ENCODE peak calls at places on chromosome 18, in eight cellular contexts. One of them, this sample, is unnamed.

GRCh38 chr18:31487251-31488015 is 10.5 kb upstream of the DSG2 start:
- DNase-seq in Panc1: no peak
- DNase-seq in neural progenitor cell: no peak
- DNase-seq in prostate gland: no peak
- DNase-seq in uterus: no peak
- DNase-seq in naive thymus-derived CD4-positive, alpha-beta T cell: no peak
- DNase-seq in right atrium auricular region: no peak
- DNase-seq in lower lobe of right lung: no peak
- DNase-seq in this sample: no peak

GRCh38 chr18:65735166-65735565 is 15.6 kb upstream of the CDH7 start:
- DNase-seq in Panc1: no peak
- DNase-seq in neural progenitor cell: no peak
- DNase-seq in prostate gland: no peak
- DNase-seq in uterus: no peak
- DNase-seq in naive thymus-derived CD4-positive, alpha-beta T cell: no peak
- DNase-seq in right atrium auricular region: no peak
- DNase-seq in lower lobe of right lung: no peak
- DNase-seq in this sample: no peak

GRCh38 chr18:46830633-46831032 is 73.8 kb upstream of the ST8SIA5 start:
- DNase-seq in Panc1: no peak
- DNase-seq in neural progenitor cell: no peak
- DNase-seq in prostate gland: no peak
- DNase-seq in uterus: no peak
- DNase-seq in naive thymus-derived CD4-positive, alpha-beta T cell: no peak
- DNase-seq in right atrium auricular region: no peak
- DNase-seq in lower lobe of right lung: no peak
- DNase-seq in this sample: no peak

GRCh38 chr18:7926526-7926925 is 359.4 kb downstream of the PTPRM start:
- DNase-seq in Panc1: no peak
- DNase-seq in neural progenitor cell: peak; percentile 30
- DNase-seq in prostate gland: no peak
- DNase-seq in uterus: no peak
- DNase-seq in naive thymus-derived CD4-positive, alpha-beta T cell: no peak
- DNase-seq in right atrium auricular region: no peak
- DNase-seq in lower lobe of right lung: no peak
- DNase-seq in this sample: no peak

GRCh38 chr18:51342815-51343214 is 145.3 kb upstream of the MEX3C start:
- DNase-seq in Panc1: no peak
- DNase-seq in neural progenitor cell: no peak
- DNase-seq in prostate gland: no peak
- DNase-seq in uterus: no peak
- DNase-seq in naive thymus-derived CD4-positive, alpha-beta T cell: no peak
- DNase-seq in right atrium auricular region: no peak
- DNase-seq in lower lobe of right lung: no peak
- DNase-seq in this sample: no peak

GRCh38 chr18:68147728-68148127 is 567.2 kb downstream of the TMX3 start:
- DNase-seq in Panc1: no peak
- DNase-seq in neural progenitor cell: no peak
- DNase-seq in prostate gland: no peak
- DNase-seq in uterus: no peak
- DNase-seq in naive thymus-derived CD4-positive, alpha-beta T cell: no peak
- DNase-seq in right atrium auricular region: no peak
- DNase-seq in lower lobe of right lung: no peak
- DNase-seq in this sample: no peak

GRCh38 chr18:58762781-58763171 is 91.5 kb downstream of the MALT1 start:
- DNase-seq in Panc1: no peak
- DNase-seq in neural progenitor cell: no peak
- DNase-seq in prostate gland: no peak
- DNase-seq in uterus: no peak
- DNase-seq in naive thymus-derived CD4-positive, alpha-beta T cell: no peak
- DNase-seq in right atrium auricular region: peak; percentile 43
- DNase-seq in lower lobe of right lung: no peak
- DNase-seq in this sample: no peak

GRCh38 chr18:64380117-64380516 is 231.2 kb upstream of the LINC00305 start:
- DNase-seq in Panc1: no peak
- DNase-seq in neural progenitor cell: no peak
- DNase-seq in prostate gland: no peak
- DNase-seq in uterus: no peak
- DNase-seq in naive thymus-derived CD4-positive, alpha-beta T cell: no peak
- DNase-seq in right atrium auricular region: no peak
- DNase-seq in lower lobe of right lung: no peak
- DNase-seq in this sample: no peak

GRCh38 chr18:60656563-60656962 is 284.0 kb upstream of the MC4R start:
- DNase-seq in Panc1: no peak
- DNase-seq in neural progenitor cell: no peak
- DNase-seq in prostate gland: no peak
- DNase-seq in uterus: no peak
- DNase-seq in naive thymus-derived CD4-positive, alpha-beta T cell: no peak
- DNase-seq in right atrium auricular region: no peak
- DNase-seq in lower lobe of right lung: no peak
- DNase-seq in this sample: no peak

GRCh38 chr18:33749831-33750230 is 171.8 kb downstream of the ASXL3 start:
- DNase-seq in Panc1: no peak
- DNase-seq in neural progenitor cell: no peak
- DNase-seq in prostate gland: no peak
- DNase-seq in uterus: no peak
- DNase-seq in naive thymus-derived CD4-positive, alpha-beta T cell: no peak
- DNase-seq in right atrium auricular region: no peak
- DNase-seq in lower lobe of right lung: no peak
- DNase-seq in this sample: no peak
- H3K4me3 ChIP-seq in Panc1: no peak overlapping the region
- H3K4me3 ChIP-seq in neural progenitor cell: no peak overlapping the region
- H3K4me3 ChIP-seq in prostate gland: no peak overlapping the region
- H3K4me3 ChIP-seq in uterus: no peak overlapping the region
- H3K4me3 ChIP-seq in naive thymus-derived CD4-positive, alpha-beta T cell: no peak overlapping the region
- H3K4me3 ChIP-seq in right atrium auricular region: no peak overlapping the region
- H3K4me3 ChIP-seq in lower lobe of right lung: no peak overlapping the region
- H3K4me3 ChIP-seq in this sample: no peak overlapping the region

GRCh38 chr18:11689031-11689971 is at the start of gene GNAL:
- DNase-seq in Panc1: peak; percentile 12
- DNase-seq in neural progenitor cell: peak; percentile 95
- DNase-seq in prostate gland: peak; percentile 77
- DNase-seq in uterus: peak; percentile 72
- DNase-seq in naive thymus-derived CD4-positive, alpha-beta T cell: peak; percentile 18
- DNase-seq in right atrium auricular region: peak; percentile 82
- DNase-seq in lower lobe of right lung: peak; percentile 83
- DNase-seq in this sample: peak; percentile 3

GRCh38 chr18:11695736-11696135 is 6.7 kb downstream of the GNAL start:
- DNase-seq in Panc1: no peak
- DNase-seq in neural progenitor cell: no peak
- DNase-seq in prostate gland: no peak
- DNase-seq in uterus: no peak
- DNase-seq in naive thymus-derived CD4-positive, alpha-beta T cell: no peak
- DNase-seq in right atrium auricular region: no peak
- DNase-seq in lower lobe of right lung: no peak
- DNase-seq in this sample: no peak

GRCh38 chr18:11689972-11690570 is 1.0 kb downstream of the GNAL start:
- DNase-seq in Panc1: no peak
- DNase-seq in neural progenitor cell: no peak
- DNase-seq in prostate gland: no peak
- DNase-seq in uterus: peak; percentile 17
- DNase-seq in naive thymus-derived CD4-positive, alpha-beta T cell: no peak
- DNase-seq in right atrium auricular region: no peak
- DNase-seq in lower lobe of right lung: no peak
- DNase-seq in this sample: no peak
- H3K27ac ChIP-seq in Panc1: no peak overlapping the region
- H3K27ac ChIP-seq in neural progenitor cell: no peak overlapping the region
- H3K27ac ChIP-seq in prostate gland: peak overlapping the region; percentile 58
- H3K27ac ChIP-seq in uterus: peak overlapping the region; percentile 69
- H3K27ac ChIP-seq in naive thymus-derived CD4-positive, alpha-beta T cell: no peak overlapping the region
- H3K27ac ChIP-seq in right atrium auricular region: no peak overlapping the region
- H3K27ac ChIP-seq in lower lobe of right lung: no peak overlapping the region
- H3K27ac ChIP-seq in this sample: no peak overlapping the region

DNA sequence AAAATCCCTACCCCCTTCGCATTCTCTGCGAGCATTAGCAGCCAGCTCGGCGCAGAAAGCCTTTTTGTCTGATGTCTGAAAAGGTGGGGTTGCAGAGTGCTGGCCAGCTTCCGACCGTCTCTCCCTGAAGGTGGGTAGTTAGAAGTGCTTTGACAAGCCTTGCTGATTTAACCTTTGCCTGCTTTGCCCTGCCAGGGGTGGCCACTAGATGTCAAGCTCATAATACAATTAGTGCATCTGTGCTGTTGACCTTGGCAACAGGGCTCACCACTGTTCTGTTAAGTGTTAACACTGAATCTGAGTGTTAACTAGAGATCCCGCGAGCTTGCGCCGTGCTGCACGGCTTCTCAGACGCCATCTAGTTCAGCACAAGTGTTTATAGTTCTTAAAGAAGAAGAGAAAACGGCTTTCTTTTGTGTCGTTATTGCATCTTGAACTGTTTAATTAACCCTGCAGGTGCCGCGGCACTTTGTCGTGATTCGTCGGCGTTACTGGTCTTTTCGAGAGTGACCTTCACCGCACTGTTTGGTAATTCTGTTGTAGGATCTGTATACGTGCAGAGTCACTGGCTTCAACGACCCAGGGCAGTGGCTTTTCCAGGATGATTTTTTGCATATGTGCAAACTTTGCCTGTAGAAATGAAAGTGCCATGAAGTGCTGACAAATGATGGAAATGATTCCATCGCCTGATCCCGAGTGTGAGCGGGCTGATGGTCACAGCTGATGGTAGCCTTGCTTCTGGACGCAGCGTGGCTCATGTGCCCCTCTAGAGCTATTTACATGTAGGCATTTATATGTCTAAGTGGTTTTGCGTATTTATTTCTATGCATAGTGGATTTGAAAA is 5.5 kb downstream of the SALL3 start:
- DNase-seq in Panc1: peak; percentile 50
- DNase-seq in neural progenitor cell: peak; percentile 82
- DNase-seq in prostate gland: no peak
- DNase-seq in uterus: no peak
- DNase-seq in naive thymus-derived CD4-positive, alpha-beta T cell: peak; percentile 3
- DNase-seq in right atrium auricular region: no peak
- DNase-seq in lower lobe of right lung: no peak
- DNase-seq in this sample: no peak
- H3K27me3 ChIP-seq in Panc1: peaks cover 37% of the 10 kb centered on the region
- H3K27me3 ChIP-seq in neural progenitor cell: peaks cover 59% of the 10 kb centered on the region
- H3K27me3 ChIP-seq in prostate gland: no peaks in the 10 kb centered on the region
- H3K27me3 ChIP-seq in uterus: no peaks in the 10 kb centered on the region
- H3K27me3 ChIP-seq in naive thymus-derived CD4-positive, alpha-beta T cell: peaks cover 6% of the 10 kb centered on the region
- H3K27me3 ChIP-seq in right atrium auricular region: peaks cover 14% of the 10 kb centered on the region
- H3K27me3 ChIP-seq in lower lobe of right lung: peaks cover 89% of the 10 kb centered on the region
- H3K27me3 ChIP-seq in this sample: peaks cover 32% of the 10 kb centered on the region

GRCh38 chr18:74796928-74797576 is 199.4 kb downstream of the ZNF407 start:
- DNase-seq in Panc1: peak; percentile 36
- DNase-seq in neural progenitor cell: no peak
- DNase-seq in prostate gland: no peak
- DNase-seq in uterus: no peak
- DNase-seq in naive thymus-derived CD4-positive, alpha-beta T cell: no peak
- DNase-seq in right atrium auricular region: no peak
- DNase-seq in lower lobe of right lung: no peak
- DNase-seq in this sample: no peak
- H3K4me3 ChIP-seq in Panc1: no peak overlapping the region
- H3K4me3 ChIP-seq in neural progenitor cell: no peak overlapping the region
- H3K4me3 ChIP-seq in prostate gland: no peak overlapping the region
- H3K4me3 ChIP-seq in uterus: no peak overlapping the region
- H3K4me3 ChIP-seq in naive thymus-derived CD4-positive, alpha-beta T cell: no peak overlapping the region
- H3K4me3 ChIP-seq in right atrium auricular region: no peak overlapping the region
- H3K4me3 ChIP-seq in lower lobe of right lung: no peak overlapping the region
- H3K4me3 ChIP-seq in this sample: no peak overlapping the region

GRCh38 chr18:70374154-70374553 is 85.3 kb downstream of the SOCS6 start:
- DNase-seq in Panc1: no peak
- DNase-seq in neural progenitor cell: no peak
- DNase-seq in prostate gland: no peak
- DNase-seq in uterus: no peak
- DNase-seq in naive thymus-derived CD4-positive, alpha-beta T cell: no peak
- DNase-seq in right atrium auricular region: no peak
- DNase-seq in lower lobe of right lung: no peak
- DNase-seq in this sample: no peak
- H3K27ac ChIP-seq in Panc1: peak overlapping the region; percentile 95
- H3K27ac ChIP-seq in neural progenitor cell: no peak overlapping the region
- H3K27ac ChIP-seq in prostate gland: no peak overlapping the region
- H3K27ac ChIP-seq in uterus: no peak overlapping the region
- H3K27ac ChIP-seq in naive thymus-derived CD4-positive, alpha-beta T cell: no peak overlapping the region
- H3K27ac ChIP-seq in right atrium auricular region: no peak overlapping the region
- H3K27ac ChIP-seq in lower lobe of right lung: no peak overlapping the region
- H3K27ac ChIP-seq in this sample: no peak overlapping the region

DNA sequence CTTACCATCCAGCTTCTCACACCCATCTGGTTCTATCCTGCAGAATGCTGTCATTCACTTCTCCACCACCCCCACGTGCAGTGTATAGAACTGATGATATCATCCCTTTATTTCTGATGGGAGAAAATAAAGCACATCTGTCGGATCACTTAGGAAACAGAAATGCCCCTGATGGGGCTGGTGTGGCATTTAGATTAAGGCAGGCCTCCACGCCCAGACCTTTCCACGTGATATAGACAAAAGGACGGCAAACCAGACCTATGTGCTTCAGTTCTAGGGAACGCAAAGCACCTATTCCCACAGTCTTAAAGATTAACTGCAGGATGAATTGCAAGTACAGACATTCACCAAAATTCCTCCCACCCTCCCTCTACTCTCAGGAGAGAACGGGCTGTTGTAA is 27.6 kb upstream of the CABLES1 start:
- DNase-seq in Panc1: no peak
- DNase-seq in neural progenitor cell: no peak
- DNase-seq in prostate gland: peak; percentile 26
- DNase-seq in uterus: no peak
- DNase-seq in naive thymus-derived CD4-positive, alpha-beta T cell: no peak
- DNase-seq in right atrium auricular region: no peak
- DNase-seq in lower lobe of right lung: no peak
- DNase-seq in this sample: no peak
- H3K27me3 ChIP-seq in Panc1: no peaks in the 10 kb centered on the region
- H3K27me3 ChIP-seq in neural progenitor cell: no peaks in the 10 kb centered on the region
- H3K27me3 ChIP-seq in prostate gland: no peaks in the 10 kb centered on the region
- H3K27me3 ChIP-seq in uterus: no peaks in the 10 kb centered on the region
- H3K27me3 ChIP-seq in naive thymus-derived CD4-positive, alpha-beta T cell: no peaks in the 10 kb centered on the region
- H3K27me3 ChIP-seq in right atrium auricular region: no peaks in the 10 kb centered on the region
- H3K27me3 ChIP-seq in lower lobe of right lung: no peaks in the 10 kb centered on the region
- H3K27me3 ChIP-seq in this sample: no peaks in the 10 kb centered on the region

This sample was measured in effector memory CD4-positive, alpha-beta T cell.